ENCODE peak calls at places on chromosomes 16 and 17, in six cellular contexts. V is stimulated activated CD4-positive, alpha-beta T cell treated with anti-CD3 and anti-CD28 coated beads, Interleukin-15, amount 100 ng/mL, for 24 hours; N is retinal pigment epithelial cell; C is activated T-helper 1 cell treated with anti-CD3 and anti-CD28 coated beads, Interleukin-2, amount 50 U/mL, for 16 hours; D is AG08395; R is NCI-H1105. Z is an unnamed sample.

GRCh38 chr17:18185391-18185790 is 1.8 kb downstream of the ALKBH5 start:
- DNase-seq in V (no peak), N (no peak), C (no peak), D (peak), R (no peak), Z (no peak)

GRCh38 chr17:45284176-45285140 is 22.6 kb upstream of the SPATA32 start:
- DNase-seq in V (peak), N (no peak), C (no peak), D (no peak), R (no peak), Z (peak)

GRCh38 chr16:17233301-17234002 is 237.3 kb downstream of the XYLT1 start:
- DNase-seq in V (no peak), N (no peak), C (no peak), D (no peak), R (no peak), Z (no peak)

GRCh38 chr16:75374388-75374787 is 58.9 kb downstream of the CFDP1 start:
- DNase-seq in V (no peak), N (no peak), C (no peak), D (no peak), R (no peak), Z (no peak)

GRCh38 chr17:47702391-47702995 is 8.5 kb downstream of the TBKBP1 start:
- DNase-seq in V (no peak), N (no peak), C (no peak), D (no peak), R (no peak), Z (no peak)

GRCh38 chr17:77864234-77865108 is 94.0 kb upstream of the TNRC6C start:
- DNase-seq in V (no peak), N (no peak), C (no peak), D (no peak), R (no peak), Z (no peak)

GRCh38 chr16:80931661-80931984 is 75.1 kb downstream of the CMC2 start:
- DNase-seq in V (no peak), N (no peak), C (no peak), D (no peak), R (no peak), Z (no peak)

GRCh38 chr17:49003557-49004511 is 6.6 kb downstream of the IGF2BP1 start:
- DNase-seq in V (peak), N (no peak), C (no peak), D (no peak), R (no peak), Z (no peak)

GRCh38 chr16:4053663-4054479 is 62.4 kb downstream of the ADCY9 start:
- DNase-seq in V (no peak), N (no peak), C (no peak), D (peak), R (peak), Z (no peak)

GRCh38 chr17:6574689-6575595 is 18.6 kb upstream of the PITPNM3 start:
- DNase-seq in V (peak), N (peak), C (no peak), D (peak), R (no peak), Z (peak)

GRCh38 chr17:38761612-38762011 is 9.1 kb downstream of the PSMB3 start:
- DNase-seq in V (peak), N (no peak), C (no peak), D (peak), R (no peak), Z (peak)

GRCh38 chr16:24538756-24539294 is 541 bp upstream of the RBBP6 start:
- DNase-seq in V (no peak), N (no peak), C (no peak), D (peak), R (peak), Z (no peak)

GRCh38 chr17:145671-146541 is 8.5 kb downstream of the SCGB1C2 start:
- DNase-seq in V (no peak), N (no peak), C (no peak), D (no peak), R (no peak), Z (no peak)

GRCh38 chr17:9842057-9842758 is 16.5 kb downstream of the GLP2R start:
- DNase-seq in V (no peak), N (peak), C (no peak), D (peak), R (no peak), Z (no peak)

GRCh38 chr17:31321481-31321880 is at the start of gene EVI2A:
- DNase-seq in V (peak), N (peak), C (peak), D (peak), R (no peak), Z (peak)

GRCh38 chr16:1275791-1276579 is 20.1 kb downstream of the TPSD1 start:
- DNase-seq in V (no peak), N (no peak), C (no peak), D (no peak), R (no peak), Z (no peak)

GRCh38 chr17:63647065-63647725 is 25.0 kb downstream of the MAP3K3 start:
- DNase-seq in V (no peak), N (peak), C (no peak), D (peak), R (no peak), Z (no peak)

GRCh38 chr16:65119905-65120341 is 1.9 kb downstream of the CDH11 start:
- DNase-seq in V (no peak), N (no peak), C (no peak), D (peak), R (no peak), Z (no peak)

GRCh38 chr17:42311240-42312034 is 23.1 kb downstream of the STAT5A start:
- DNase-seq in V (peak), N (peak), C (no peak), D (peak), R (no peak), Z (no peak)

GRCh38 chr17:78529251-78529650 is 47.9 kb downstream of the DNAH17 start:
- DNase-seq in V (no peak), N (no peak), C (no peak), D (no peak), R (no peak), Z (no peak)

GRCh38 chr17:77427471-77427991 is 286.8 kb downstream of the SEC14L1 start:
- DNase-seq in V (no peak), N (no peak), C (no peak), D (peak), R (no peak), Z (no peak)

GRCh38 chr17:13086142-13086769 is 68.4 kb upstream of the ELAC2 start:
- DNase-seq in V (no peak), N (no peak), C (no peak), D (peak), R (no peak), Z (no peak)

GRCh38 chr16:20303012-20303411 is 24.3 kb downstream of the GP2 start:
- DNase-seq in V (no peak), N (no peak), C (no peak), D (no peak), R (no peak), Z (no peak)

GRCh38 chr17:45581860-45582259 is 91.3 kb upstream of the PLEKHM1 start:
- DNase-seq in V (no peak), N (no peak), C (no peak), D (no peak), R (no peak), Z (no peak)

GRCh38 chr17:55571095-55571494 is 59.8 kb upstream of the SMIM36 start:
- DNase-seq in V (no peak), N (no peak), C (no peak), D (no peak), R (no peak), Z (no peak)

GRCh38 chr16:23712976-23713375 is at the start of gene ERN2:
- DNase-seq in V (no peak), N (no peak), C (no peak), D (no peak), R (no peak), Z (no peak)

GRCh38 chr17:36849871-36850348 is 87.4 kb upstream of the LHX1 start:
- DNase-seq in V (peak), N (no peak), C (no peak), D (peak), R (no peak), Z (peak)

GRCh38 chr17:16492613-16493290 is 759 bp upstream of the LRRC75A start:
- DNase-seq in V (no peak), N (no peak), C (no peak), D (no peak), R (no peak), Z (no peak)

GRCh38 chr17:49031965-49032928 is 35.1 kb downstream of the IGF2BP1 start:
- DNase-seq in V (peak), N (no peak), C (no peak), D (peak), R (peak), Z (peak)

GRCh38 chr16:22183901-22184614 is 21.8 kb downstream of the SDR42E2 start:
- DNase-seq in V (no peak), N (no peak), C (no peak), D (no peak), R (no peak), Z (no peak)

GRCh38 chr16:50699345-50700159 is 6.1 kb downstream of the NOD2 start:
- DNase-seq in V (peak), N (no peak), C (no peak), D (no peak), R (no peak), Z (no peak)

GRCh38 chr16:81873843-81874752 is 95.0 kb downstream of the PLCG2 start:
- DNase-seq in V (peak), N (no peak), C (no peak), D (peak), R (no peak), Z (peak)